ENCODE peak calls at places on chromosome 4, in nine cellular contexts. W is progenitor cell of endocrine pancreas, K is neural progenitor cell, A is mesothelial cell of epicardium, I is heart left ventricle, L is hepatocyte, H is fibroblast of the aortic adventitia, V is nephron progenitor cell, S is BE2C. U is an unnamed sample.

GRCh38 chr4:184170996-184171395 is 46.7 kb downstream of the ENPP6 start:
- DNase-seq in W (no peak), K (peak; percentile 56), A (no peak), I (no peak), L (no peak), H (peak; percentile 48), V (peak; percentile 47), S (no peak), U (no peak)

GRCh38 chr4:176778491-176778890 is 14.2 kb downstream of the VEGFC start:
- DNase-seq in W (no peak), K (no peak), A (no peak), I (no peak), L (no peak), H (peak; percentile 54), V (no peak), S (no peak), U (no peak)

GRCh38 chr4:155208258-155209054 is at the start of gene NPY2R:
- DNase-seq in W (peak; percentile 58), K (peak; percentile 79), A (peak; percentile 40), I (peak; percentile 50), L (peak; percentile 28), H (no peak), V (peak; percentile 74), S (peak; percentile 90), U (no peak)

GRCh38 chr4:13539047-13539720 is 5.1 kb downstream of the NKX3-2 start:
- DNase-seq in W (no peak), K (peak; percentile 56), A (peak; percentile 37), I (no peak), L (no peak), H (no peak), V (no peak), S (no peak), U (no peak)

GRCh38 chr4:76449824-76450223 is 14.8 kb downstream of the SHROOM3 start:
- DNase-seq in W (no peak), K (peak; percentile 39), A (no peak), I (no peak), L (peak; percentile 11), H (peak; percentile 68), V (no peak), S (no peak), U (no peak)

GRCh38 chr4:130403221-130403620 is 1307.3 kb downstream of the C4orf33 start:
- DNase-seq in W (no peak), K (peak; percentile 7), A (no peak), I (no peak), L (no peak), H (no peak), V (no peak), S (no peak), U (no peak)

GRCh38 chr4:111748157-111748556 is 397.1 kb upstream of the FAM241A start:
- DNase-seq in W (no peak), K (peak; percentile 11), A (no peak), I (no peak), L (no peak), H (no peak), V (no peak), S (no peak), U (no peak)

GRCh38 chr4:56123547-56123946 is 174.8 kb downstream of the CEP135 start:
- DNase-seq in W (no peak), K (no peak), A (no peak), I (no peak), L (no peak), H (no peak), V (no peak), S (no peak), U (no peak)

GRCh38 chr4:106775636-106776035 is 260.5 kb downstream of the DKK2 start:
- DNase-seq in W (no peak), K (no peak), A (no peak), I (no peak), L (no peak), H (no peak), V (no peak), S (no peak), U (no peak)

GRCh38 chr4:119646347-119647071 is 17.9 kb upstream of the PDE5A start:
- DNase-seq in W (no peak), K (no peak), A (no peak), I (no peak), L (peak; percentile 46), H (peak; percentile 91), V (no peak), S (no peak), U (no peak)

GRCh38 chr4:162952232-162952631 is 214.5 kb downstream of the NAF1 start:
- DNase-seq in W (no peak), K (no peak), A (no peak), I (no peak), L (peak; percentile 23), H (no peak), V (no peak), S (no peak), U (no peak)

GRCh38 chr4:185395255-185395955 is at the start of gene LRP2BP:
- DNase-seq in W (no peak), K (no peak), A (no peak), I (no peak), L (no peak), H (peak; percentile 94), V (no peak), S (no peak), U (no peak)

GRCh38 chr4:94925764-94926347 is 168.1 kb downstream of the BMPR1B start:
- DNase-seq in W (no peak), K (no peak), A (no peak), I (no peak), L (no peak), H (no peak), V (no peak), S (no peak), U (no peak)

GRCh38 chr4:91840359-91840758 is 463.4 kb upstream of the GRID2 start:
- DNase-seq in W (no peak), K (no peak), A (no peak), I (no peak), L (peak; percentile 46), H (peak; percentile 16), V (no peak), S (no peak), U (no peak)

GRCh38 chr4:83201761-83202160 is 82.8 kb downstream of the COQ2 start:
- DNase-seq in W (no peak), K (no peak), A (no peak), I (no peak), L (no peak), H (no peak), V (no peak), S (no peak), U (no peak)

GRCh38 chr4:82865592-82865991 is 25.4 kb downstream of the SEC31A start:
- DNase-seq in W (no peak), K (no peak), A (no peak), I (no peak), L (peak; percentile 32), H (peak; percentile 91), V (no peak), S (no peak), U (no peak)

GRCh38 chr4:125833-126232 is 1.5 kb downstream of the ZNF718 start:
- DNase-seq in W (no peak), K (peak; percentile 1), A (no peak), I (no peak), L (no peak), H (no peak), V (no peak), S (peak; percentile 18), U (no peak)

GRCh38 chr4:94571301-94571700 is 119.6 kb downstream of the PDLIM5 start:
- DNase-seq in W (no peak), K (peak; percentile 25), A (no peak), I (no peak), L (no peak), H (no peak), V (no peak), S (no peak), U (no peak)

GRCh38 chr4:152998861-152999260 is 62.7 kb downstream of the FHDC1 start:
- DNase-seq in W (no peak), K (no peak), A (no peak), I (no peak), L (no peak), H (no peak), V (no peak), S (no peak), U (no peak)

GRCh38 chr4:158781963-158782362 is 13.1 kb downstream of the FNIP2 start:
- DNase-seq in W (no peak), K (no peak), A (no peak), I (no peak), L (no peak), H (no peak), V (no peak), S (no peak), U (no peak)
- TF ChIP-seq CTCF in W (no peak), K (no peak), A (no peak), I (no peak), L (no peak), H (peak; percentile 2), V (no peak), S (no peak), U (no peak)

GRCh38 chr4:84493092-84493850 is 5.8 kb downstream of the NKX6-1 start:
- DNase-seq in W (no peak), K (peak; percentile 90), A (peak; percentile 64), I (no peak), L (peak; percentile 58), H (peak; percentile 18), V (peak; percentile 74), S (peak; percentile 56), U (no peak)
- TF ChIP-seq CTCF in W (no peak), K (peak; percentile 44), A (no peak), I (no peak), L (peak; percentile 26), H (peak; percentile 17), V (no peak), S (peak; percentile 26), U (no peak)

GRCh38 chr4:122775039-122775438 is 42.5 kb downstream of the BBS12 start:
- DNase-seq in W (no peak), K (no peak), A (no peak), I (no peak), L (no peak), H (no peak), V (no peak), S (no peak), U (no peak)

GRCh38 chr4:122773021-122773420 is 40.5 kb downstream of the BBS12 start:
- DNase-seq in W (no peak), K (no peak), A (no peak), I (no peak), L (no peak), H (no peak), V (no peak), S (no peak), U (no peak)

GRCh38 chr4:122777846-122778501 is 45.5 kb downstream of the BBS12 start:
- DNase-seq in W (no peak), K (no peak), A (no peak), I (no peak), L (no peak), H (peak; percentile 91), V (no peak), S (no peak), U (no peak)

GRCh38 chr4:122776916-122777315 is 44.4 kb downstream of the BBS12 start:
- DNase-seq in W (no peak), K (no peak), A (no peak), I (no peak), L (no peak), H (peak; percentile 55), V (no peak), S (no peak), U (no peak)

GRCh38 chr4:122775987-122776836 is 43.7 kb downstream of the BBS12 start:
- DNase-seq in W (no peak), K (no peak), A (no peak), I (no peak), L (no peak), H (no peak), V (no peak), S (peak; percentile 21), U (no peak)
- TF ChIP-seq CTCF in W (no peak), K (no peak), A (no peak), I (no peak), L (no peak), H (no peak), V (no peak), S (no peak), U (no peak)

GRCh38 chr4:1767770-1768366 is 25.2 kb upstream of the FGFR3 start:
- DNase-seq in W (peak; percentile 48), K (peak; percentile 78), A (no peak), I (no peak), L (peak; percentile 87), H (peak; percentile 14), V (peak; percentile 69), S (peak; percentile 71), U (no peak)
- TF ChIP-seq CTCF in W (peak; percentile 47), K (peak; percentile 51), A (no peak), I (no peak), L (peak; percentile 49), H (peak; percentile 58), V (peak; percentile 25), S (peak; percentile 36), U (no peak)